ENCODE peak calls at places on chromosomes 4 and X, in ten cellular contexts. V is fibroblast of lung, N is IMR-90, Q is neuronal stem cell, U is mesendoderm, K is A549, T is mesenchymal stem cell, Z is HCT116, F is neural progenitor cell, X is trophoblast cell. D is an unnamed sample.

GRCh38 chr4:8905236-8905772 is 33.7 kb upstream of the HMX1 start:
- DNase-seq in F (no peak), U (no peak), Z (no peak), Q (no peak), T (no peak), X (no peak), K (no peak), V (no peak), N (no peak), D (no peak)

GRCh38 chr4:133058701-133059100 is 90.4 kb upstream of the PCDH10 start:
- DNase-seq in X (no peak), V (no peak), F (peak), K (no peak), Z (no peak), Q (peak), T (no peak), U (peak), N (no peak), D (no peak)

GRCh38 chrX:84153538-84153937 is 34.5 kb downstream of the RPS6KA6 start:
- DNase-seq in V (no peak), Q (no peak), F (no peak), N (peak), U (peak), Z (no peak), X (peak), T (no peak), K (no peak), D (peak)

GRCh38 chrX:118839334-118839958 is 15.8 kb downstream of the ZCCHC12 start:
- DNase-seq in U (peak), Z (peak), K (peak), N (peak), V (peak), F (peak), T (peak), X (peak), Q (peak), D (no peak)

GRCh38 chrX:53284684-53285447 is 3.5 kb upstream of the IQSEC2 start:
- DNase-seq in Z (no peak), F (peak), K (peak), V (peak), T (peak), N (peak), Q (peak), X (peak), U (peak), D (no peak)

GRCh38 chrX:34880656-34881055 is 61.9 kb upstream of the FAM47B start:
- DNase-seq in X (peak), V (peak), F (no peak), Z (no peak), U (no peak), N (peak), T (peak), K (no peak), Q (no peak), D (peak)

GRCh38 chrX:154484255-154485149 is 1.9 kb downstream of the UBL4A start:
- DNase-seq in X (no peak), N (no peak), T (no peak), U (no peak), Z (no peak), Q (no peak), V (no peak), F (no peak), K (peak), D (no peak)

GRCh38 chr4:111231281-111231680 is 608.4 kb upstream of the PITX2 start:
- DNase-seq in Q (no peak), T (no peak), U (no peak), K (no peak), F (no peak), V (no peak), N (no peak), X (no peak), Z (no peak), D (no peak)

GRCh38 chrX:104565791-104566687 is at the start of gene IL1RAPL2:
- DNase-seq in T (peak), F (peak), X (peak), N (no peak), Q (peak), V (peak), K (peak), Z (no peak), U (peak), D (no peak)

GRCh38 chr4:24999392-25000104 is 31.2 kb downstream of the LGI2 start:
- DNase-seq in X (no peak), N (no peak), V (no peak), K (no peak), F (peak), U (peak), T (peak), Q (no peak), Z (no peak), D (no peak)
- H3K27ac ChIP-seq in X (peak), N (no peak), V (no peak), K (no peak), F (no peak), U (no peak), T (no peak), Q (no peak), Z (no peak), D (no peak)

GRCh38 chr4:120801171-120801758 is 121.3 kb downstream of the PRDM5 start:
- DNase-seq in T (peak), K (no peak), V (peak), Z (no peak), N (peak), Q (no peak), F (no peak), U (no peak), X (peak), D (no peak)
- H3K4me2 ChIP-seq in T (no peak), K (no peak), V (no peak), Z (no peak), N (peak), Q (no peak), F (no peak), U (no peak), X (no peak), D (no peak)

GRCh38 chr4:140721088-140721421 is 35.1 kb downstream of the TBC1D9 start:
- DNase-seq in Z (no peak), F (no peak), N (no peak), U (no peak), X (no peak), V (no peak), Q (no peak), K (no peak), T (no peak), D (no peak)
- H3K27ac ChIP-seq in Z (no peak), F (no peak), N (no peak), U (no peak), X (peak), V (no peak), Q (no peak), K (no peak), T (no peak), D (no peak)

GRCh38 chr4:74632634-74633033 is 161.7 kb downstream of the BTC start:
- DNase-seq in Q (no peak), V (peak), N (peak), F (no peak), T (peak), Z (peak), X (no peak), U (no peak), K (peak), D (peak)
- H3K4me2 ChIP-seq in Q (no peak), V (peak), N (no peak), F (no peak), T (no peak), Z (peak), X (no peak), U (no peak), K (peak), D (peak)

DNA sequence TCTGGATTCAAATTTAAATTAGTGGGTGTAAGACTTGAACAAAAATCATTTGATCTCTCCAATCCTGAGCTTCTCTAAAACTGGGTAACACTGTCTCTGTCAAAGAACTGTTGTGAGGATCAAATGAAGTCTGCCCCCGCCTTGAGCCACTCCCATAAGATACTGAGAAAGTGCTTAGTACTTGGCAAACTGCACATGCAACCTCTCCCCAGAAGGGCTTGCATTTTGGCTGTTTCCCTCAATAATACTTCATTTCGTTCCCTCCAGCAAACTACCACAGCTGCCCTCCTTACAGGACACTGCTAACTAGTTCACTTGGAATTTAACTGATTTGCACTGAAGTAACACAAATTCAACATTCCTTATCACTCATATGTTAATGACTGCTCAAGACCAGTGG is 79.8 kb downstream of the APBB2 start:
- DNase-seq in K (no peak), F (no peak), V (peak), N (no peak), U (peak), X (no peak), Z (no peak), Q (no peak), T (no peak), D (no peak)
- H3K27ac ChIP-seq in K (no peak), F (no peak), V (no peak), N (no peak), U (peak), X (peak), Z (no peak), Q (no peak), T (no peak), D (peak)

DNA sequence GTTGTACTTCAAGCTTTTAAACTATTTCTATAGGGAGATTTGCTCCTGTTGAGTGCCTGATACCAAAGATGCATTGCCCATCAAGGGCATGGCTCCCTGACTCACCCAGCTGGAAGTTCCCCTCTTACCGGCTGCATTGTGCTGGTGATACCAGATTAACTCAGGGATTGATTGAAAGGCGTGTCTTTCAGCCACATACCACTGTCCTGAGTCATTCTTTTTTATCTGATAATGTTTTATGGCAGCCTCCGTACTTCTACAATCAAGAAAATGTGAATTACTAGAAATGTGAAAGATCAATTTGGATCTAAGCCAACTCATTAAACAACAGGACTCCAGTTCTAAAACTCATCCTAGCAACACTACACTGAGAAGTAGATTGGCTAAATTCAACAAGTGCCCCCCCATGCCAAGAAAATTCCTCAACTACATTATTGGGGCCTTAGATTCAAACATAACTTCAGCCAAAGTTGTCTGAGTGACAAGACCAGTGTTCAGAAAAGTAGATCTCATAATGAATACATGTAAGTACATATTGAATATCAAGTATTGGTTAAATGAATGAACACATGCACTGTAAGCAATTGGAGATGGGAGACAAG is 40.0 kb downstream of the TXK start:
- DNase-seq in F (peak), X (no peak), Z (no peak), Q (no peak), T (peak), V (no peak), K (peak), U (peak), N (peak), D (peak)
- H3K4me2 ChIP-seq in F (no peak), X (no peak), Z (peak), Q (no peak), T (no peak), V (no peak), K (peak), U (no peak), N (no peak), D (peak)

GRCh38 chr4:82744284-82744963 is 54.2 kb downstream of the SCD5 start:
- DNase-seq in U (peak), Q (no peak), F (no peak), Z (no peak), X (peak), N (no peak), K (no peak), V (no peak), T (no peak), D (peak)
- H3K27ac ChIP-seq in U (no peak), Q (no peak), F (no peak), Z (no peak), X (no peak), N (no peak), K (no peak), V (no peak), T (peak), D (peak)

GRCh38 chr4:138588501-138588900 is 346.4 kb upstream of the SLC7A11 start:
- DNase-seq in V (no peak), T (no peak), Q (no peak), U (no peak), Z (no peak), X (no peak), K (no peak), N (no peak), F (no peak), D (no peak)
- H3K4me2 ChIP-seq in V (no peak), T (no peak), Q (no peak), U (no peak), Z (no peak), X (no peak), K (no peak), N (no peak), F (no peak), D (no peak)

GRCh38 chrX:15747626-15748173 is 9.6 kb downstream of the CA5B start:
- DNase-seq in Z (no peak), K (no peak), U (peak), N (no peak), X (no peak), V (no peak), F (peak), T (no peak), Q (no peak), D (no peak)

GRCh38 chrX:15749642-15750610 is 11.9 kb downstream of the CA5B start:
- DNase-seq in N (peak), V (peak), T (peak), U (no peak), Q (no peak), K (no peak), X (peak), Z (no peak), F (no peak), D (no peak)

GRCh38 chrX:15755091-15755490 is 17.0 kb downstream of the CA5B start:
- DNase-seq in Q (no peak), N (no peak), K (no peak), F (no peak), V (no peak), U (no peak), Z (no peak), X (peak), T (no peak), D (no peak)

GRCh38 chrX:15750611-15751159 is 12.6 kb downstream of the CA5B start:
- DNase-seq in X (no peak), F (no peak), T (peak), U (no peak), V (no peak), N (no peak), K (no peak), Z (no peak), Q (no peak), D (no peak)

GRCh38 chrX:15751160-15751819 is 13.2 kb downstream of the CA5B start:
- DNase-seq in Q (no peak), Z (no peak), X (no peak), K (peak), T (peak), U (no peak), N (peak), V (peak), F (no peak), D (no peak)
- H3K27ac ChIP-seq in Q (no peak), Z (no peak), X (no peak), K (no peak), T (no peak), U (no peak), N (no peak), V (peak), F (no peak), D (no peak)

GRCh38 chrX:17032351-17032750 is 85.9 kb downstream of the REPS2 start:
- DNase-seq in Q (no peak), U (no peak), X (no peak), V (peak), Z (no peak), N (no peak), F (no peak), K (peak), T (no peak), D (no peak)

GRCh38 chrX:17031827-17032226 is 85.4 kb downstream of the REPS2 start:
- DNase-seq in T (no peak), V (no peak), X (no peak), F (no peak), Z (no peak), Q (no peak), U (no peak), K (no peak), N (no peak), D (no peak)

GRCh38 chrX:17030580-17031285 is 84.3 kb downstream of the REPS2 start:
- DNase-seq in U (no peak), Z (no peak), V (peak), X (no peak), Q (no peak), F (no peak), T (no peak), N (no peak), K (no peak), D (no peak)

GRCh38 chrX:17035111-17035510 is 88.7 kb downstream of the REPS2 start:
- DNase-seq in V (no peak), K (no peak), X (no peak), F (no peak), U (no peak), N (no peak), Q (no peak), T (no peak), Z (no peak), D (no peak)

GRCh38 chrX:17033225-17033624 is 86.8 kb downstream of the REPS2 start:
- DNase-seq in F (no peak), T (no peak), N (no peak), K (no peak), Z (no peak), X (no peak), U (no peak), V (no peak), Q (no peak), D (no peak)
- H3K4me2 ChIP-seq in F (no peak), T (no peak), N (no peak), K (no peak), Z (no peak), X (no peak), U (no peak), V (no peak), Q (no peak), D (no peak)

D was measured in keratinocyte.